ENCODE peak calls at places on chromosomes 12 and 14, in five cellular contexts. S is gastrocnemius medialis, T is A549, E is fibroblast of the aortic adventitia, P is lower leg skin. C is an unnamed sample.

GRCh38 chr14:101821528-101821927 is 60.0 kb downstream of the PPP2R5C start:
- DNase-seq in S (no peak), T (no peak), E (no peak), P (no peak), C (no peak)

GRCh38 chr12:85725991-85726390 is 110.2 kb downstream of the RASSF9 start:
- DNase-seq in S (no peak), T (peak; percentile 4), E (peak; percentile 17), P (no peak), C (no peak)

GRCh38 chr14:95659986-95660385 is 26.2 kb upstream of the TCL1B start:
- DNase-seq in S (no peak), T (no peak), E (no peak), P (no peak), C (no peak)

GRCh38 chr12:104263580-104264358 is 39.8 kb upstream of the EID3 start:
- DNase-seq in S (no peak), T (no peak), E (peak; percentile 49), P (no peak), C (no peak)

GRCh38 chr14:36767603-36768281 is 106.1 kb downstream of the PAX9 start:
- DNase-seq in S (no peak), T (no peak), E (no peak), P (no peak), C (no peak)

GRCh38 chr12:462936-463705 is 3.4 kb downstream of the B4GALNT3 start:
- DNase-seq in S (no peak), T (no peak), E (no peak), P (no peak), C (no peak)

GRCh38 chr12:46751173-46751572 is 74.6 kb downstream of the SLC38A4 start:
- DNase-seq in S (no peak), T (no peak), E (no peak), P (no peak), C (no peak)

GRCh38 chr12:91072931-91073330 is 15.1 kb upstream of the KERA start:
- DNase-seq in S (no peak), T (no peak), E (no peak), P (no peak), C (no peak)

GRCh38 chr14:53011053-53011462 is 60.2 kb upstream of the FERMT2 start:
- DNase-seq in S (peak; percentile 83), T (peak; percentile 66), E (peak; percentile 99), P (peak; percentile 94), C (no peak)

GRCh38 chr12:95808146-95808545 is 17.6 kb upstream of the NTN4 start:
- DNase-seq in S (no peak), T (no peak), E (no peak), P (no peak), C (no peak)

GRCh38 chr14:78902010-78902623 is 731.9 kb downstream of the NRXN3 start:
- DNase-seq in S (no peak), T (peak; percentile 34), E (peak; percentile 37), P (no peak), C (no peak)

GRCh38 chr14:76812093-76812421 is 625 bp downstream of the ANGEL1 start:
- DNase-seq in S (no peak), T (no peak), E (no peak), P (peak; percentile 87), C (no peak)

GRCh38 chr12:15601210-15601800 is 187.9 kb downstream of the EPS8 start:
- DNase-seq in S (no peak), T (peak; percentile 74), E (peak; percentile 91), P (no peak), C (no peak)

GRCh38 chr12:47394070-47394469 is 311.8 kb downstream of the RPAP3 start:
- DNase-seq in S (no peak), T (peak; percentile 32), E (no peak), P (no peak), C (no peak)

GRCh38 chr12:77433799-77434198 is 368.4 kb upstream of the E2F7 start:
- DNase-seq in S (no peak), T (no peak), E (no peak), P (no peak), C (no peak)

GRCh38 chr12:62813031-62813829 is 121.7 kb downstream of the PPM1H start:
- DNase-seq in S (no peak), T (peak; percentile 83), E (peak; percentile 80), P (peak; percentile 92), C (peak; percentile 77)

GRCh38 chr14:21219561-21220111 is 49.6 kb downstream of the HNRNPC start:
- DNase-seq in S (no peak), T (no peak), E (no peak), P (no peak), C (no peak)

GRCh38 chr12:96448287-96448686 is 41.1 kb upstream of the CFAP54 start:
- DNase-seq in S (no peak), T (no peak), E (peak; percentile 42), P (no peak), C (no peak)

GRCh38 chr14:102491786-102492522 is 17.6 kb downstream of the ANKRD9 start:
- DNase-seq in S (peak; percentile 9), T (no peak), E (no peak), P (no peak), C (no peak)

GRCh38 chr12:22527999-22528398 is 16.3 kb downstream of the C2CD5 start:
- DNase-seq in S (no peak), T (no peak), E (peak; percentile 77), P (no peak), C (no peak)

GRCh38 chr12:110546339-110546738 is 36.8 kb downstream of the PPTC7 start:
- DNase-seq in S (no peak), T (peak; percentile 28), E (peak; percentile 89), P (no peak), C (no peak)

GRCh38 chr12:65609359-65609771 is 214.9 kb upstream of the HMGA2 start:
- DNase-seq in S (no peak), T (peak; percentile 31), E (peak; percentile 90), P (no peak), C (no peak)

GRCh38 chr12:52280319-52280795 is 5.9 kb downstream of the KRT86 start:
- DNase-seq in S (peak; percentile 65), T (peak; percentile 100), E (peak; percentile 100), P (peak; percentile 91), C (peak; percentile 91)

GRCh38 chr12:67661311-67662011 is 12.9 kb downstream of the DYRK2 start:
- DNase-seq in S (peak; percentile 30), T (no peak), E (peak; percentile 65), P (no peak), C (no peak)

GRCh38 chr14:51521764-51522163 is 129.9 kb upstream of the FRMD6 start:
- DNase-seq in S (no peak), T (no peak), E (peak; percentile 80), P (no peak), C (no peak)

GRCh38 chr14:99534863-99535262 is 53.7 kb downstream of the CCNK start:
- DNase-seq in S (no peak), T (no peak), E (no peak), P (no peak), C (no peak)
- TF ChIP-seq CTCF in S (no peak), T (no peak), E (no peak), P (no peak), C (no peak)

GRCh38 chr12:132163041-132163910 is 19.0 kb downstream of the NOC4L start:
- DNase-seq in S (no peak), T (no peak), E (no peak), P (no peak), C (no peak)
- H3K4me3 ChIP-seq in S (no peak overlapping the region), T (no peak overlapping the region), E (peak overlapping the region; percentile 22), P (no peak overlapping the region), C (no peak overlapping the region)

GRCh38 chr14:100028990-100029677 is 36.1 kb upstream of the EVL start:
- DNase-seq in S (no peak), T (peak; percentile 36), E (peak; percentile 76), P (no peak), C (no peak)
- TF ChIP-seq CTCF in S (no peak), T (no peak), E (peak; percentile 21), P (no peak), C (no peak)

DNA sequence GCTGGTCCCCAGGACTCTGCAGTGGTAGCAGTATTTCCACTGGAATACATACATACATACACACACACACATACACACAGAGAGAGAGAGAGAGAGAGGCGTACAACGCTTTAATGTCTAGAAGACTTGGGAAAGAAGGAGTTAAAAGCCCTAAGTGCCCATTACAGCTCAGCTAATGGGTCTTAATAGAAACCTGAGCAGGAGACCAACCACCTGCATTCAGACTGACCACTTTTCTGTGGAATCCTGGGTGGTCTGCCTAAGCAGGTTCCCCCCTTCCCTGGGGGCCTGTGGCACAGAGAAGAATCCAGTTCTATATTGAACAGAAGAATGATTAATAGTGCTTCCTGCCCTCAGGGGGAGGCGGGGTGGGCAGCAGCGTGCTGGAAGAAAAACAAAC is 312.4 kb upstream of the PRKD1 start:
- DNase-seq in S (no peak), T (no peak), E (no peak), P (no peak), C (no peak)
- H3K4me3 ChIP-seq in S (no peak overlapping the region), T (no peak overlapping the region), E (no peak overlapping the region), P (no peak overlapping the region), C (no peak overlapping the region)

DNA sequence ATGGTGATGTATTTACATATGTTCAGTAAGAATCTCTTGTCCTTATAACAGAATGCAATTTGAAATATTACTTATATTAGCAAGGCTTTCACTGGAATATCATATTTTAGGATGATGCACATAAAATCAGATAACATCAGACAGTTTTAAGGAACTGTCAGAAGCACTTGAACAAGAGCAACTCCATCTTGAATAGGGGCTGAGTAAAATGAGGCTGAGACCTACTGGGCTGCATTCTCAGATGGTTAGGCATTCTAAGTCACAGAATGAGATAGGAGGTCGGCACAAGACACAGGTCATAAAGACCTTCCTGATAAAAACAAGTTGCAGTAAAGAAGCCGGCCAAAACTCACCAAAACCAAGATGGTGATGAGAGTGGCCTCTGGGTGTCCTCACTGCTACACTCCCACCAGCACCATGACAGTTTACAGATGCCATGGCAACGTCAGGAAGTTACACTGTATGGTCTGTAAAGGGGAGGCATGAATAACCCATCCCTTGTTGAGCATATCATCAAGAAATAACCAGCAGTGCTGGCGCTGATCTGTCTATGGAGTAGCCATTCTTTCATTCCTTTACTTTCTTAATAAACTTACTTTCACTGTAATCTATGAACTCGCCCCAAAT is 27.6 kb upstream of the ETV6 start:
- DNase-seq in S (peak; percentile 17), T (peak; percentile 23), E (no peak), P (no peak), C (no peak)
- TF ChIP-seq CTCF in S (peak; percentile 48), T (no peak), E (no peak), P (no peak), C (no peak)

DNA sequence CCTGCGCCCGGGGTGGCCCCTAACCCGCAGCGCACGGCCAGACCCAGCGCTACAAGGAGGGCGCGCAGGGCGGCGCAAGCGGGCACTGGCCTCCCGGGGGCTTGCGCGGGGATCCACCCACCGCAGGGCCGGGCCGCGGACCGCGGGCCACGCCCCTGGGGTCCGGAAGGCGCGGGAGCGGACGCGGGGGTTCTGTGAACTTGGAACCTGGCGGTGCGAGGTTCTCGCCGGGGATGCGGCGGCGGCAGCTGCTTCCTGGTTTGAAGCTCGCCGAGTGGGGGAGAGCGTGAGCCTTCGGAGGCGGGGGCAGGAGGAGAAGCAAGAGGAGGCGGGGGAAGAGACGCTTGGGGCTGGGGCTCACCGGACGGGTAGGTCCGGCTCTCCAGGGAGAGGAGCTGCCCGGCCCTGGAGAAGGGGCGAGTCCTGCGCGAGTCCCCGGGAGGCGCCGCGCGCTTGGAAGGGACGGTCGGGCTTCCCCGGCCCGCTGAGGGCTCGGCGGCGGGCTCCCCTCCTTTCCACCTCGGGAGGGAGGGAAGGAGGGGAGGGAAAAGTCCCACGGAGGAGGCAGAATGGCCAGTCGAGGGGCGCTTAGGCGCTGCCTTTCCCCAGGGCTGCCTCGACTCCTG is at the start of gene PRKCH:
- DNase-seq in S (peak; percentile 48), T (peak; percentile 65), E (peak; percentile 11), P (peak; percentile 96), C (peak; percentile 82)
- H3K4me3 ChIP-seq in S (peak within 1 kb of the TSS; percentile 72), T (peak within 1 kb of the TSS; percentile 69), E (peak within 1 kb of the TSS; percentile 57), P (peak within 1 kb of the TSS; percentile 76), C (peak within 1 kb of the TSS; percentile 61)

C was measured in ascending aorta.